ENCODE peak calls at places on chromosome 14, in seven cellular contexts. V is CD4-positive, CD25-positive, alpha-beta regulatory T cell; L is WERI-Rb-1; J is colonic mucosa; T is PC-3; U is gastrocnemius medialis; W is cardiac muscle cell. S is an unnamed sample.

GRCh38 chr14:96581902-96582640 is 79.9 kb downstream of the PAPOLA start:
- DNase-seq in U (no peak), J (peak), L (no peak), W (no peak), T (no peak), V (no peak), S (peak)

GRCh38 chr14:89330236-89331002 is 86.6 kb downstream of the FOXN3 start:
- DNase-seq in J (no peak), V (no peak), L (no peak), U (peak), T (no peak), W (no peak), S (no peak)

GRCh38 chr14:23640524-23641141 is 4.5 kb downstream of the DHRS2 start:
- DNase-seq in W (peak), L (peak), V (no peak), T (peak), J (peak), U (no peak), S (peak)

GRCh38 chr14:95885866-95886265 is 9.2 kb downstream of the TUNAR start:
- DNase-seq in L (no peak), T (no peak), J (no peak), V (no peak), W (no peak), U (no peak), S (no peak)

GRCh38 chr14:66568220-66568619 is 60.3 kb downstream of the GPHN start:
- DNase-seq in L (no peak), T (no peak), W (no peak), V (no peak), J (no peak), U (no peak), S (no peak)

GRCh38 chr14:38111046-38111445 is 96.7 kb upstream of the SSTR1 start:
- DNase-seq in T (no peak), L (no peak), U (no peak), V (no peak), J (no peak), W (no peak), S (no peak)

GRCh38 chr14:95698287-95698686 is 12.1 kb downstream of the TCL1B start:
- DNase-seq in W (no peak), V (no peak), J (no peak), U (no peak), L (no peak), T (no peak), S (no peak)

GRCh38 chr14:60757617-60758016 is 23.1 kb downstream of the MNAT1 start:
- DNase-seq in W (no peak), V (no peak), L (no peak), U (no peak), T (peak), J (no peak), S (peak)

GRCh38 chr14:75561013-75561432 is 17.4 kb upstream of the FLVCR2 start:
- DNase-seq in L (peak), W (peak), T (peak), J (peak), U (peak), V (peak), S (peak)

GRCh38 chr14:67359319-67359774 is 257 bp downstream of the ATP6V1D start:
- DNase-seq in J (no peak), T (peak), W (peak), U (no peak), L (peak), V (no peak), S (peak)

GRCh38 chr14:94355191-94355794 is 32.2 kb upstream of the SERPINA6 start:
- DNase-seq in T (peak), L (peak), W (peak), J (peak), U (no peak), V (no peak), S (no peak)

GRCh38 chr14:45246633-45247173 is 6.3 kb downstream of the MIS18BP1 start:
- DNase-seq in L (no peak), V (no peak), T (no peak), J (no peak), W (no peak), U (no peak), S (no peak)

GRCh38 chr14:99234366-99234765 is 37.6 kb downstream of the BCL11B start:
- DNase-seq in T (no peak), L (no peak), V (peak), J (no peak), W (no peak), U (no peak), S (no peak)

GRCh38 chr14:99231181-99231849 is 40.7 kb downstream of the BCL11B start:
- DNase-seq in U (no peak), L (no peak), V (no peak), T (no peak), J (no peak), W (no peak), S (no peak)

GRCh38 chr14:99233222-99234035 is 38.6 kb downstream of the BCL11B start:
- DNase-seq in V (no peak), W (no peak), U (no peak), T (no peak), J (no peak), L (no peak), S (no peak)

GRCh38 chr14:99231850-99232401 is 40.1 kb downstream of the BCL11B start:
- DNase-seq in J (no peak), U (no peak), W (peak), T (no peak), V (no peak), L (no peak), S (no peak)

GRCh38 chr14:99232406-99233214 is 39.4 kb downstream of the BCL11B start:
- DNase-seq in W (no peak), T (no peak), J (no peak), U (no peak), V (no peak), L (no peak), S (no peak)
- H3K4me3 ChIP-seq in W (no peak), T (no peak), J (no peak), U (no peak), V (peak), L (no peak), S (no peak)

GRCh38 chr14:90858511-90858910 is 42.3 kb upstream of the TTC7B start:
- DNase-seq in T (no peak), W (no peak), J (no peak), L (no peak), V (no peak), U (no peak), S (no peak)
- H3K4me3 ChIP-seq in T (no peak), W (no peak), J (no peak), L (no peak), V (no peak), U (no peak), S (no peak)

DNA sequence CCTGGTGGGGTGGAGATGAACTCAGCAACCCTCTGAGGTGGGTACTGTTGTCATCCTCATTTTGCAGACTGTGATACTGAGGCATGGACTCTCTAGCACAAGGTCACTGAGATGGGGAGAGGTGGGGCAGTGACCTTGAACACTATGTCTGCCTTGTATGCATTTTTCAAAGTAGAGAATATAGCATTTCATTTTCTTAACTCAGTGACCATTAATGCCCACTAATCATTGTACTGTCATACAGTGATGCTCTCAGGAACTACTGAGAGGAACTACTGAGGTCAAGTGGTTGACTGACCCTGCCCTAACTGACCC is 2.1 kb downstream of the L3HYPDH start:
- DNase-seq in T (no peak), V (no peak), W (no peak), L (no peak), U (no peak), J (no peak), S (no peak)
- H3K4me3 ChIP-seq in T (peak), V (peak), W (no peak), L (no peak), U (no peak), J (no peak), S (peak)

GRCh38 chr14:99679996-99680395 is 4.1 kb upstream of the CYP46A1 start:
- DNase-seq in W (no peak), J (no peak), V (no peak), T (no peak), L (no peak), U (no peak), S (no peak)
- H3K4me3 ChIP-seq in W (no peak), J (no peak), V (no peak), T (no peak), L (no peak), U (no peak), S (no peak)